ENCODE peak calls at places on chromosomes 7 and 10, in four cellular contexts. Y is GM12878, U is K562, H is HL-60. C is an unnamed sample.

GRCh38 chr10:110209926-110210662 is 2.7 kb downstream of the MXI1 start:
- DNase-seq in Y (no peak), U (peak), H (no peak), C (no peak)

GRCh38 chr7:14717711-14718304 is 184.7 kb downstream of the DGKB start:
- DNase-seq in Y (no peak), U (no peak), H (no peak), C (no peak)

GRCh38 chr10:29853913-29854312 is 205.5 kb downstream of the JCAD start:
- DNase-seq in Y (no peak), U (no peak), H (no peak), C (no peak)

GRCh38 chr7:50653997-50654425 is 88.8 kb upstream of the DDC start:
- DNase-seq in Y (no peak), U (no peak), H (no peak), C (no peak)

GRCh38 chr7:133139350-133139749 is 57.5 kb upstream of the CHCHD3 start:
- DNase-seq in Y (no peak), U (no peak), H (no peak), C (no peak)

GRCh38 chr7:41045556-41046123 is 657.2 kb downstream of the INHBA start:
- DNase-seq in Y (no peak), U (no peak), H (no peak), C (no peak)

GRCh38 chr7:100895956-100896742 is 461 bp upstream of the ACHE start:
- DNase-seq in Y (no peak), U (peak), H (no peak), C (no peak)

GRCh38 chr7:157497367-157497743 is 160.6 kb downstream of the DNAJB6 start:
- DNase-seq in Y (no peak), U (no peak), H (no peak), C (no peak)

GRCh38 chr7:1666779-1667565 is 3.1 kb upstream of the ELFN1 start:
- DNase-seq in Y (no peak), U (no peak), H (no peak), C (no peak)

GRCh38 chr10:103609231-103610082 is 116.0 kb downstream of the NEURL1 start:
- DNase-seq in Y (no peak), U (no peak), H (no peak), C (no peak)

GRCh38 chr7:136293272-136293671 is 316.1 kb upstream of the MTPN start:
- DNase-seq in Y (peak), U (no peak), H (no peak), C (no peak)

GRCh38 chr10:61812052-61812721 is 89.3 kb upstream of the ARID5B start:
- DNase-seq in Y (no peak), U (no peak), H (no peak), C (no peak)

GRCh38 chr10:69734797-69735468 is 66.8 kb upstream of the COL13A1 start:
- DNase-seq in Y (no peak), U (no peak), H (peak), C (no peak)

GRCh38 chr7:145692237-145692950 is 424.2 kb upstream of the CNTNAP2 start:
- DNase-seq in Y (no peak), U (no peak), H (no peak), C (no peak)

GRCh38 chr10:125448596-125448995 is 234.4 kb downstream of the TEX36 start:
- DNase-seq in Y (no peak), U (peak), H (peak), C (no peak)

GRCh38 chr10:132392184-132392800 is 4.7 kb upstream of the PWWP2B start:
- DNase-seq in Y (no peak), U (no peak), H (no peak), C (no peak)

GRCh38 chr10:100534726-100535125 is 1.0 kb upstream of the HIF1AN start:
- DNase-seq in Y (no peak), U (no peak), H (no peak), C (no peak)

GRCh38 chr7:516606-517456 is 2.8 kb downstream of the PDGFA start:
- DNase-seq in Y (no peak), U (peak), H (no peak), C (no peak)

GRCh38 chr10:110522365-110522988 is 24.8 kb downstream of the DUSP5 start:
- DNase-seq in Y (no peak), U (no peak), H (no peak), C (no peak)

GRCh38 chr10:17835688-17836087 is 26.5 kb downstream of the MRC1 start:
- DNase-seq in Y (no peak), U (no peak), H (no peak), C (no peak)

GRCh38 chr7:158241919-158242318 is 345.7 kb downstream of the PTPRN2 start:
- DNase-seq in Y (no peak), U (peak), H (no peak), C (no peak)

GRCh38 chr7:149027055-149027454 is 1.2 kb downstream of the PDIA4 start:
- DNase-seq in Y (no peak), U (no peak), H (no peak), C (no peak)

GRCh38 chr10:118596426-118597124 is 1.1 kb upstream of the PRLHR start:
- DNase-seq in Y (no peak), U (no peak), H (no peak), C (no peak)

GRCh38 chr10:128572696-128573095 is 446.5 kb upstream of the MKI67 start:
- DNase-seq in Y (no peak), U (no peak), H (no peak), C (no peak)

GRCh38 chr7:90610105-90610504 is 14.0 kb downstream of the CDK14 start:
- DNase-seq in Y (no peak), U (no peak), H (no peak), C (no peak)

GRCh38 chr7:90611115-90611514 is 15.0 kb downstream of the CDK14 start:
- DNase-seq in Y (no peak), U (no peak), H (no peak), C (no peak)

GRCh38 chr7:90607196-90607595 is 11.1 kb downstream of the CDK14 start:
- DNase-seq in Y (no peak), U (no peak), H (no peak), C (no peak)

GRCh38 chr7:90618880-90619279 is 22.8 kb downstream of the CDK14 start:
- DNase-seq in Y (no peak), U (no peak), H (no peak), C (no peak)

GRCh38 chr7:90613088-90613498 is 17.0 kb downstream of the CDK14 start:
- DNase-seq in Y (peak), U (no peak), H (peak), C (no peak)
- TF ChIP-seq POLR2AphosphoS5 in Y (no peak), U (no peak), H (no peak), C (no peak)

GRCh38 chr10:45599021-45599603 is 73.5 kb downstream of the ZFAND4 start:
- DNase-seq in Y (no peak), U (no peak), H (no peak), C (no peak)

GRCh38 chr10:45599646-45600045 is 72.9 kb downstream of the ZFAND4 start:
- DNase-seq in Y (no peak), U (no peak), H (no peak), C (no peak)

GRCh38 chr10:45596556-45596955 is 76.0 kb downstream of the ZFAND4 start:
- DNase-seq in Y (no peak), U (no peak), H (no peak), C (no peak)

GRCh38 chr10:45602836-45603235 is 69.7 kb downstream of the ZFAND4 start:
- DNase-seq in Y (no peak), U (no peak), H (no peak), C (no peak)

DNA sequence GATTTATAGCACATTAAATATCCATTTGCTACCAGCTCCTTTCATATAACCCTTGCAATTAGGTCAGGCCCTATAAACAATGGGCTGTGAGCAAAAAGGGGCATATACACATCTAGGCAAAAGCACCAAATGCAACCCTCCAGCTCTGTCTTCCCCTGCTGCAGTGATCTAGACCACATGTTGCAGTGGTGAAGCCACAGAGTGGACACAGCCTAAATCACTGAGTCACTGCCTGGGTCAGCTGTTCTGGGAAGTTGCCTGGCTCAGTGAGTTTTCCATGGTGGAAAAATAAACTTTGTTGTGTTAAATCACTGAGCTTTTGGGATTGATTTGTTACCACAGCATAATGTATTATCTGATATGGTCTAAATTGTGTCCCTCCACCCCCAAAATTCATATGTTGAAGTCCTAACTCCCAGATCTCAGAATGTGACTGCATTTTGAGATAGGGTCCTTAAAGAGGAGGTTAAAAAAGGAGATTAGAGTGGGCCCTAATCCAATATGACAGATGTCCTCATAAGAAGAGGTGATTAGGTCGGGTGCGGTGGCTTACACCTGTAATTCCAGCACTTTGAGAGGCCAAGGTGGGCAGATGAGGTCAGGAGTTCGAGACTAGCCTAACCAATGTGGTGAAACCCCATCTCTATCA is 70.4 kb downstream of the ZFAND4 start:
- DNase-seq in Y (no peak), U (no peak), H (no peak), C (no peak)
- TF ChIP-seq SPI1 in Y (no peak), U (no peak), H (no peak), C (no peak)

DNA sequence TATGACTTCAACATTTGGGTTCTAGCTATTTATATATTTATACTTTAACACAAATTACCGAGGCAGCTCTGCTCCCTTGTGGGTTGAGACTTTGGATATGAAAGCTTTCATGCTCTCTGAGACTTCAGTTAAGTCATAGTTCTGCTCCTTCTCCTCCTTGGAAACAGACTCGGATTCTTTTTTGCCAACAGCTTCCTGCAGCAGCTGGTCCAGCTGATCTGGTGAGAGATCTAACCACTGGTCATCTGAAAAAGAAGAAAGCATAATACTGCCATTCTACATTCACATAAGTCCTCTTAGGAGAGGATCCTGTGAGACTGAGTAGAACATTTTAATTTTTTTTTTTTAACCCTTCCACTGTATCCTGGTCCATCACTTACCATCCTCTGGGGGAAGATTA is 28.6 kb downstream of the ECD start:
- DNase-seq in Y (no peak), U (no peak), H (no peak), C (no peak)
- TF ChIP-seq POLR2AphosphoS5 in Y (no peak), U (no peak), H (no peak), C (no peak)

GRCh38 chr7:151392426-151392825 is 17.4 kb downstream of the WDR86 start:
- DNase-seq in Y (no peak), U (no peak), H (no peak), C (no peak)

GRCh38 chr7:151395036-151395367 is 14.8 kb downstream of the WDR86 start:
- DNase-seq in Y (no peak), U (peak), H (no peak), C (no peak)

GRCh38 chr7:151396328-151396970 is 13.4 kb downstream of the WDR86 start:
- DNase-seq in Y (no peak), U (no peak), H (no peak), C (no peak)

GRCh38 chr7:151393031-151393977 is 16.5 kb downstream of the WDR86 start:
- DNase-seq in Y (no peak), U (peak), H (no peak), C (no peak)

DNA sequence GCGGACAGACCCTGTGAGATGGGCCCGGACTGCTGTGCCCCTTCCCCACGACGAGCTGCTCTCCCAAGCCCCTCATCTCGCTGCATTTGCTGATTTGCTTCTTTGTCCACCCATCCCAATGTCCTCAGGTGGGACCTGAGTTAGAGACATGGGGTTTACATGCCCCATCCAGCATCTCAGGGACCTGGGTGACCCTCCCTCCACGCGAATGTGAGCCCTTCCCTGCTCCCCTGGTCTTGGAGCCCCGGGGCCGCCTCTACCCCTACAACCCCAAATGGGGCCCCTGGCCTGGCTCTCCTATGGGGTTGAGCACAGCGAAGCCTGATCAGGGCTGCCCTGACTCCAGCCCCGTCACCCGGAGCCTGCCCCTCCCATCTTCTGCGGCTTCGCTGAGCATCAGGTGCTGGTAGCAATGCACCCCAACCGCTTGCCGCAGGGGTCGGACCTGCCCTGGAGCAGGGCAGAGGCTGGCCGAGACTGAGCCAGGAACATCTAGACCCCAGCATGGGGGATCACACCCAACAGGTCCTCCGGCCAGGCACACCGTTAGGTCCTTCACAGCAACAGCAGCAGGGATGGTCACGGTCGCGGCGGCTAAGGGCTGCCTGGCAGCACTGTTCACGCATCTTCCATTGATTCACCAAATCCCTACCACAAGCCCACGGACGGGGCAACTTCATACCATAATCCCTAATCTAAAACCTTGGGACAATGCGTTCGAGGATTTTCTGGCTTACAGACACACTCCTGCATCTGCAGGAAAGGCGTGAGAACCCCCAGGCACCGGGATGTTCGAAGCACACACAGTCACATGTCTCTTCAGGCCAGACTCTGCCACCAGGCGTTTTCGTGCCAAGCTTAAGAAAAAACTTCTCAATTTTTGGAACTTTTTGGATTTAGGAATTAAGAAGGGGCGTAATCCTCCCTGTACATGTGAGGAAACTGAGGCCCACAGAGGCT is 15.5 kb downstream of the WDR86 start:
- DNase-seq in Y (no peak), U (no peak), H (no peak), C (no peak)
- TF ChIP-seq SPI1 in Y (no peak), U (no peak), H (no peak), C (no peak)

DNA sequence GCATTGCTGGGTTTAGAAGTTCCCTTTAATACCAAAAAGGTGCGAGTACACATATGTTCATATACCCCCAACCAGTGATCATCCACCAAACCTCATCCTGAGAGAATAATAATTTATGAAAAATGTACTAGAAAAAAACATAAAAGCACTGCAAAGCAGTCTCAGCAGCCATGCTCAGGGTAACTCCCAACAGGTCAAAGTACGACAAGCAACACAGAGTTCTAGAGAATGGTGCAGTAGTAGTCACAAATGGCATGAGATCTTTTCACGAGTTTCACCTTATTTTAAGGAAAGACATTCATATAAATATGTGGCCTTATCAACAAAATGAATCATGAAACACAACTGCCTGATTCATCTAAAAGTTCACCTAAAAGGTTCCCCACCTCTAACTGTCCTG is 338.5 kb downstream of the PARD3 start:
- DNase-seq in Y (no peak), U (no peak), H (no peak), C (no peak)
- TF ChIP-seq POLR2AphosphoS5 in Y (no peak), U (no peak), H (no peak), C (no peak)

GRCh38 chr10:124267911-124268549 is 150.7 kb downstream of the OAT start:
- DNase-seq in Y (no peak), U (no peak), H (no peak), C (no peak)

GRCh38 chr10:124265776-124266467 is 152.8 kb downstream of the OAT start:
- DNase-seq in Y (no peak), U (no peak), H (no peak), C (no peak)

GRCh38 chr10:124268976-124269375 is 149.7 kb downstream of the OAT start:
- DNase-seq in Y (no peak), U (no peak), H (no peak), C (no peak)

GRCh38 chr10:124266468-124267230 is 152.1 kb downstream of the OAT start:
- DNase-seq in Y (no peak), U (no peak), H (no peak), C (no peak)

DNA sequence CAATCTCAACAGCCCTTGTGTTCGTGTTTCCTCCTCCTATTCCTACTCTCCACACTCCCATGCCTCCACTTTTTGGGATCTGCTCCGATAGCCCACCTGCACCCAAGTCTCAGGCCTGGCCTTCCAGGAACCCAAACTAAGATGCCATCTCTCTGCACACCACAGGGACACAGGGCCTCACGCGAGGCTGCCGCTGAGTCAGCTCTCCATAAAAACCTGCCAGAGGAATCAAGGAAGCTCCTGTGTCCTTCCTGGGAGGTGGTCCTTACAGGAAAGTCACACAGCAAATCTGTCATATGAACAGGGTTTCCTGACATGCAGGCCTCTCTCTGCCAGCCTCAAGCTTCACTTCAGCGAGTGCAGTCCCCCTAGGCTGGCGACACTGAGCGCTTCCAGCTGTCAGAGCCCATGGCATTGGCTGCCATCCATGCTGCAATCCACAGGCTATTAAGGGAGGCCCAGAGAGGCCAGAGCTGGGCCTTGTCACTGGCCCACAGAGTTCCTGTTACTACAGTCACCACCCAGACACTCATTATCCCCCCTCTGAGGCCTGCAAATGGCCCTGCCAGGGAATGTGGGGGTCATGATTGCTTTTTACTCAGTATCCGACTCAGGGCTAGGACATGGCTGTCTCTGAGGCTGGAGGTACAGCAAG is 151.4 kb downstream of the OAT start:
- DNase-seq in Y (no peak), U (no peak), H (no peak), C (no peak)
- TF ChIP-seq SPI1 in Y (no peak), U (no peak), H (no peak), C (no peak)

DNA sequence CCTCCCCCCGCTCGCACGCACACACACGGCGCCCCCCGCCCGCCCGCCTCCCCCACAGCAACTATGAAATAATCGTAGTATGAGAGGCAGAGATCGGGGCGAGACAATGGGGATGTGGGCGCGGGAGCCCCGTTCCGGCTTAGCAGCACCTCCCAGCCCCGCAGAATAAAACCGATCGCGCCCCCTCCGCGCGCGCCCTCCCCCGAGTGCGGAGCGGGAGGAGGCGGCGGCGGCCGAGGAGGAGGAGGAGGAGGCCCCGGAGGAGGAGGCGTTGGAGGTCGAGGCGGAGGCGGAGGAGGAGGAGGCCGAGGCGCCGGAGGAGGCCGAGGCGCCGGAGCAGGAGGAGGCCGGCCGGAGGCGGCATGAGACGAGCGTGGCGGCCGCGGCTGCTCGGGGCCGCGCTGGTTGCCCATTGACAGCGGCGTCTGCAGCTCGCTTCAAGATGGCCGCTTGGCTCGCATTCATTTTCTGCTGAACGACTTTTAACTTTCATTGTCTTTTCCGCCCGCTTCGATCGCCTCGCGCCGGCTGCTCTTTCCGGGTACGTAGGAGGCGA is 335 bp downstream of the BMI1 start:
- DNase-seq in Y (no peak), U (no peak), H (no peak), C (no peak)
- TF ChIP-seq POLR2AphosphoS5 in Y (peak), U (peak), H (peak), C (peak)

GRCh38 chr10:4916086-4916716 is 47.0 kb upstream of the AKR1C1 start:
- DNase-seq in Y (no peak), U (no peak), H (no peak), C (no peak)
- TF ChIP-seq SPI1 in Y (no peak), U (no peak), H (no peak), C (no peak)

GRCh38 chr10:80429521-80429966 is 21.2 kb downstream of the PRXL2A start:
- DNase-seq in Y (no peak), U (no peak), H (no peak), C (no peak)
- TF ChIP-seq POLR2AphosphoS5 in Y (no peak), U (no peak), H (no peak), C (no peak)